ENCODE peak calls at places on chromosomes 2 and 18, in six cellular contexts. W, V, P, Q, L and U are unnamed samples.

GRCh38 chr2:2919574-2920365 is 457.8 kb downstream of the EIPR1 start:
- DNase-seq in W (no peak), V (peak), P (no peak), Q (no peak), L (no peak), U (no peak)

GRCh38 chr18:9898792-9899549 is 13.2 kb downstream of the TXNDC2 start:
- DNase-seq in W (no peak), V (no peak), P (no peak), Q (no peak), L (no peak), U (no peak)

GRCh38 chr2:135742307-135742838 is 718 bp downstream of the UBXN4 start:
- DNase-seq in W (peak), V (no peak), P (peak), Q (no peak), L (peak), U (peak)

GRCh38 chr2:6744037-6744436 is 121.7 kb downstream of the CMPK2 start:
- DNase-seq in W (no peak), V (no peak), P (no peak), Q (no peak), L (no peak), U (no peak)

GRCh38 chr2:56476509-56477071 is 292.8 kb downstream of the CCDC85A start:
- DNase-seq in W (no peak), V (no peak), P (no peak), Q (no peak), L (no peak), U (no peak)

GRCh38 chr2:71608034-71608433 is 154.7 kb downstream of the DYSF start:
- DNase-seq in W (peak), V (peak), P (no peak), Q (peak), L (no peak), U (no peak)

GRCh38 chr2:44934962-44935853 is 6.3 kb upstream of the SIX3 start:
- DNase-seq in W (peak), V (peak), P (no peak), Q (no peak), L (no peak), U (no peak)

GRCh38 chr2:206480620-206481019 is 37.3 kb downstream of the ADAM23 start:
- DNase-seq in W (no peak), V (no peak), P (no peak), Q (no peak), L (no peak), U (no peak)

GRCh38 chr2:19408592-19408991 is 50.2 kb upstream of the OSR1 start:
- DNase-seq in W (no peak), V (no peak), P (no peak), Q (no peak), L (no peak), U (no peak)

GRCh38 chr2:182618672-182619079 is 97.4 kb upstream of the DNAJC10 start:
- DNase-seq in W (no peak), V (no peak), P (no peak), Q (no peak), L (no peak), U (no peak)

GRCh38 chr2:202400937-202401336 is 24.8 kb downstream of the BMPR2 start:
- DNase-seq in W (no peak), V (no peak), P (no peak), Q (no peak), L (no peak), U (no peak)

GRCh38 chr18:59448546-59448945 is 89.5 kb upstream of the LMAN1 start:
- DNase-seq in W (no peak), V (no peak), P (no peak), Q (no peak), L (no peak), U (no peak)

GRCh38 chr2:43262239-43262638 is 35.8 kb upstream of the ZFP36L2 start:
- DNase-seq in W (no peak), V (no peak), P (no peak), Q (no peak), L (no peak), U (no peak)

GRCh38 chr2:77522883-77523282 is 707 bp upstream of the LRRTM4 start:
- DNase-seq in W (no peak), V (no peak), P (no peak), Q (no peak), L (no peak), U (no peak)

GRCh38 chr2:43623052-43623451 is 14.0 kb upstream of the PLEKHH2 start:
- DNase-seq in W (no peak), V (peak), P (peak), Q (no peak), L (no peak), U (no peak)

GRCh38 chr18:22171839-22172582 is 2.6 kb downstream of the GATA6 start:
- DNase-seq in W (peak), V (no peak), P (no peak), Q (no peak), L (no peak), U (no peak)

GRCh38 chr2:30914456-30914855 is 107.2 kb upstream of the CAPN13 start:
- DNase-seq in W (no peak), V (no peak), P (no peak), Q (no peak), L (no peak), U (no peak)

GRCh38 chr2:224875870-224876269 is 159.7 kb upstream of the CCDC195 start:
- DNase-seq in W (no peak), V (no peak), P (no peak), Q (no peak), L (no peak), U (no peak)

GRCh38 chr2:39597309-39597708 is 68.4 kb upstream of the TMEM178A start:
- DNase-seq in W (no peak), V (no peak), P (no peak), Q (no peak), L (no peak), U (no peak)

GRCh38 chr2:65055427-65056214 is 595 bp upstream of the CEP68 start:
- DNase-seq in W (peak), V (no peak), P (peak), Q (no peak), L (no peak), U (no peak)

GRCh38 chr2:85887566-85888019 is 1.2 kb downstream of the ST3GAL5 start:
- DNase-seq in W (no peak), V (peak), P (peak), Q (no peak), L (no peak), U (peak)

GRCh38 chr2:156110890-156111289 is 221.6 kb downstream of the NR4A2 start:
- DNase-seq in W (peak), V (peak), P (peak), Q (no peak), L (no peak), U (peak)

GRCh38 chr18:12686100-12686499 is 16.4 kb downstream of the CEP76 start:
- DNase-seq in W (no peak), V (peak), P (no peak), Q (no peak), L (no peak), U (no peak)

GRCh38 chr2:169799555-169799954 is 884 bp downstream of the SSB start:
- DNase-seq in W (no peak), V (peak), P (no peak), Q (no peak), L (no peak), U (no peak)

GRCh38 chr2:10080536-10081304 is 509 bp upstream of the CYS1 start:
- DNase-seq in W (peak), V (no peak), P (no peak), Q (no peak), L (no peak), U (peak)
- TF ChIP-seq CTCF in W (no peak), V (no peak), P (no peak), Q (no peak), L (no peak), U (no peak)

DNA sequence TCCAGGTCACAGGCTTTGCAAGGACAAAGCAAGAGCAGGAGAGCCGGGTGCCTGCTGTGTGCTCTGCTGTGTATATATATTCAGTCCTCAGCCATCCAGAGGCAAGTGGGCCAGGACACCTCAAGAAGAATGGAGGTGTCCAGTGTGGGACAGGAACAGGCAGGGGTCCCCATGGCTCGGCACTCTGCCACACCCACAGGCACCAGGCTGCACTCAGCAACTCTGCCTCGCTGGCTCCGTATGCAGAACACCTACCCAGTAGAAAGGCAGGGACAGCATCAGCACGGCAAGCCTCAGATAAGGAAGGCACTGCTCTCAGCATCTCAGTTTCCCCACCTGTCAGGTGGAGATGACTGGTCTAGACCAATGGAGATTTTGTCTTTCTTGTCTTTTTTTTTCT is 57.8 kb downstream of the DNMT3A start:
- DNase-seq in W (no peak), V (no peak), P (no peak), Q (no peak), L (no peak), U (no peak)
- TF ChIP-seq CTCF in W (no peak), V (no peak), P (no peak), Q (no peak), L (no peak), U (no peak)

GRCh38 chr2:98087447-98088065 is 589 bp downstream of the VWA3B start:
- DNase-seq in W (no peak), V (no peak), P (no peak), Q (no peak), L (no peak), U (no peak)
- TF ChIP-seq CTCF in W (no peak), V (no peak), P (no peak), Q (no peak), L (no peak), U (no peak)

DNA sequence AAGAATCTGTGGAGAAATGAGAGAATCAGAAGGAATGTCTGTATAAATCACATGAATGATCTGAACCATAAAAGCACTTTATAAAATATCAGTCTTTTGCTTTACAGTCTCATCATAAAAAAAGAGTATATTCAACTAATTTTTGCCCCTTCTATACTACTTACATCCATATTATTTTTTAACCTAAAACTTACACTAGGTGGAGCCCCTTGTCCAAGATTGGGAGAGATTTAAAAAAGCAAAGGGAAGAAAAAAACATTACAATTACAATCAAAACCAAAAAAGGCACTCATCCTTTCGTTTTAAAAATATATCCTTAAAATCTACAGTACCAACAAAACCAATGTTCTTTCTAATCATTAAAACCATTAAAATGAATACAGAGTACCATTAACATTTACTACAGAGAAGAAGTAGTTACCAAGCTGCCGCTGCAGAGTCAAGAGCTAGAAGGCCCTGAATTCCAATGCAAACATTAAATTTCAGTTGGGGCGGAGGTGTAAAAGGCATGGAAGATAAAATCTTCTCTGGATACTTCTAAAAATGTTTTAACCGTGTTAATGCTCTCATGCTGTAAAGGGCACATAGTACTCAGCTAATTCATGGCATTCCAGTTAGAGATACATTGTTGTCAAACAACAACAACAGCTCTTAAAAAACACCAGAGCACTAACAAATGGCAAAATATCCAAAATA is 56.7 kb upstream of the EPB41L3 start:
- DNase-seq in W (no peak), V (no peak), P (no peak), Q (no peak), L (no peak), U (no peak)
- TF ChIP-seq CTCF in W (peak), V (peak), P (peak), Q (no peak), L (peak), U (no peak)

GRCh38 chr2:227349989-227350648 is 25.1 kb downstream of the MFF start:
- DNase-seq in W (no peak), V (no peak), P (no peak), Q (no peak), L (no peak), U (no peak)

GRCh38 chr2:227341553-227341952 is 16.5 kb downstream of the MFF start:
- DNase-seq in W (no peak), V (no peak), P (no peak), Q (no peak), L (no peak), U (no peak)

GRCh38 chr2:227351639-227352038 is 26.6 kb downstream of the MFF start:
- DNase-seq in W (no peak), V (no peak), P (no peak), Q (no peak), L (no peak), U (no peak)

GRCh38 chr2:227347117-227347516 is 22.1 kb downstream of the MFF start:
- DNase-seq in W (no peak), V (no peak), P (no peak), Q (no peak), L (no peak), U (no peak)
- TF ChIP-seq CTCF in W (no peak), V (no peak), P (no peak), Q (no peak), L (no peak), U (no peak)

GRCh38 chr2:137654046-137654445 is 310.2 kb upstream of the HNMT start:
- DNase-seq in W (no peak), V (no peak), P (no peak), Q (no peak), L (no peak), U (no peak)

GRCh38 chr2:137658433-137658832 is 305.8 kb upstream of the HNMT start:
- DNase-seq in W (no peak), V (no peak), P (no peak), Q (no peak), L (no peak), U (no peak)

GRCh38 chr2:137655812-137656211 is 308.5 kb upstream of the HNMT start:
- DNase-seq in W (no peak), V (no peak), P (no peak), Q (no peak), L (no peak), U (no peak)

DNA sequence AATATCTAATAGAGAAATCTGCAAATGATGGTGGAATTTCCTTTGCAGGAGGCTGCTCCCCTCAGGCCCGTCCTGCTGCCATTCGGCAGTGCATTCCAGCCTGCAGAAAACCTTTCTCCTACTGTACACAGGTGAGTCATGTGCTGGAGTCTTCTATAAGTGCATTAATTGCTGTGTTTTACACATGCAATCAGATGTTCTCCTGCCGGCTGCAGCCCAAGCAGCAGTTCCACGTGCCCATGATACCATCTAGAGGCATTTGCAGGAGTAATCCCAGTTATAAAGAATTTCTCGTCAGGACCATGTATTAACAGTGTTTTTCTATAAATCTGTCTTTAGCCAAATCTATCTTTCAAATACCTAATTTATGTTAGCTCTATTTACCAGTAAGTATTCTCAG is 304.7 kb upstream of the HNMT start:
- DNase-seq in W (no peak), V (peak), P (peak), Q (no peak), L (peak), U (no peak)
- TF ChIP-seq CTCF in W (no peak), V (peak), P (peak), Q (no peak), L (peak), U (no peak)

DNA sequence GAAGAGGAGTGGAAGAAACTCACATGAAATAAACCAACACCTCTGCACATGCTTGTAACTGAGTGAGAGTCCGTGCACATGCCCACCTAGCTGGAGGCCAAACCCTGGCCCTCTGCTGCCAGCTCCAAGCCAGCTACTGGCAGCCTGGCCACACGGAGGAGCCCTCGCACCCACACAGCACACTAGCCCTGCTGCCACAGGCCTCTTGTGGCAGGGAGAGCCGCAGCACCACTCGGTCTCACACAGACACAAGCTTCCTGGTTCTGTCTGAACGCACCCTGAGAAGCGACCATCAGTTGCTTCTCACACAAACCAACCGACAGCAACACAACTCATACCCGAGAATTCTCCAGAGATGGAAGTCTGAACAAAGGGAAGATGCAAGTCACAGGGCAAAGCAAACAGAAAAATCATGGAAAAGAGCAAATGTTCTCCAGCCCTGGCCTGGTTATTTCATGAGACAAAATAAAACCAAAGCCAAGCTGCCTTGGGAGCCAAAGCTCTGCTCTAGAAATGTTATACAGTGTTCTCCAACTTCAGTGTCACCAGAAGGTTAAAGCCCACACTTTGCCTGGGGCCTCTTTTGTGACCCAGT is 65.1 kb downstream of the FBXO15 start:
- DNase-seq in W (peak), V (peak), P (peak), Q (peak), L (peak), U (no peak)
- TF ChIP-seq CTCF in W (no peak), V (peak), P (peak), Q (no peak), L (peak), U (no peak)

DNA sequence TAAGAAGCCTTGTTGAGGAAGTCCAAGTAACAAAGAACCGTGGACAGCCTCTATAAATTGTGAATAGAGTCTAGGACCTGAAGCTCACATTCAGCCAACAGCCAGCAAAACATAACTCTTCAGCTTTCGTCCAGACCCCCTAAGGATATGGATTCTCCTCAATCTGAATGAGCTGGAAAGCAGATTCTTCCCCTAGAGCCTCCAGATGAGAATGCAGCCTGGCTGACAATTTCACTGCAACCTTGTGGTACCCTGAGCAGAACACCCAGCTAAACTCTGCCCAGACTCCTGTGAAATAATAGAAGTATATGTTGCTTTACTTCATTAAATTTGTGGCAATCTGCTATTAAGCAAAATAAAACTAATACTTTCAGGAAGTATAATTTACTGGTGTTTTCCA is 483.5 kb upstream of the SLC8A1 start:
- DNase-seq in W (peak), V (no peak), P (no peak), Q (no peak), L (no peak), U (no peak)
- TF ChIP-seq CTCF in W (no peak), V (no peak), P (no peak), Q (no peak), L (peak), U (no peak)

DNA sequence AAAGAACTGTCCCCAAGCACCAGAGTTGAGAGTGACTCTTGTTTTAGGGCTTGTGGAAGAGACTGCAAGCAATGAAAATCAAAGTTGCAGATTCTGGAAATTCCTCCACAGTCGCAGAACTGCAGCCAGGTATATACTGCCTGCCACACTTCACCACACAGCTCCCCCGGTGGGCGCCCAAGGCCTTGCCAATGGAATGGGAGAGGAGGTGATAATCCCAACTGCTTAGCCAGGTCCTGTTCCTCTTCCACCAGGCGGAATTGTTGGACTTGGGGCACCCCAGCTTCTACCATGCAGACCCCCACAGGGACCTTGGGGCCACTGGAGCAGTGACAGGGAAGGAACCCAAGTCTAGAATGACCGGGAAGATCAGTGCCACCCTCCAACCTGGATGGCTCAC is 4.8 kb upstream of the PDIA6 start:
- DNase-seq in W (peak), V (peak), P (no peak), Q (no peak), L (no peak), U (no peak)
- TF ChIP-seq CTCF in W (peak), V (peak), P (no peak), Q (no peak), L (peak), U (no peak)